ENCODE peak calls at places on chromosomes 13 and 19, in eight cellular contexts. U, X, Q, H, L, P, B and Y are unnamed samples. For H3K4me1, the result is how much of the 10 kb centered on the place peaks cover.

GRCh38 chr19:31262673-31263308 is 86.4 kb downstream of the TSHZ3 start:
- DNase-seq in X (no peak), U (no peak), L (no peak), H (no peak), Q (no peak), P (no peak), B (no peak), Y (no peak)

GRCh38 chr19:12689581-12690216 is 1.9 kb downstream of the GNG14 start:
- DNase-seq in H (no peak), Q (no peak), B (no peak), X (no peak), P (no peak), L (no peak), U (no peak), Y (no peak)

GRCh38 chr13:21069561-21070004 is 8.2 kb upstream of the LATS2 start:
- DNase-seq in H (no peak), L (no peak), X (no peak), B (no peak), Q (no peak), U (peak), P (no peak), Y (peak)

GRCh38 chr13:70390064-70390463 is 281.8 kb upstream of the KLHL1 start:
- DNase-seq in X (no peak), B (no peak), U (no peak), L (no peak), H (no peak), Q (no peak), P (no peak), Y (no peak)

GRCh38 chr13:48853381-48854102 is 122.2 kb upstream of the FNDC3A start:
- DNase-seq in L (no peak), B (no peak), H (no peak), P (no peak), X (no peak), Q (no peak), U (no peak), Y (no peak)

GRCh38 chr13:112643759-112644459 is 45.9 kb upstream of the ATP11A start:
- DNase-seq in X (peak), U (peak), Q (no peak), L (peak), B (peak), P (no peak), H (no peak), Y (no peak)

GRCh38 chr19:47275866-47276461 is 1.3 kb downstream of the INAFM1 start:
- DNase-seq in B (no peak), L (peak), U (no peak), X (no peak), Q (peak), P (no peak), H (no peak), Y (no peak)

GRCh38 chr19:39916851-39917396 is 17.5 kb downstream of the FCGBP start:
- DNase-seq in X (no peak), P (no peak), Q (no peak), B (no peak), U (no peak), H (no peak), L (no peak), Y (no peak)

GRCh38 chr13:51156666-51157065 is 45.6 kb upstream of the C13orf42 start:
- DNase-seq in P (no peak), B (no peak), L (no peak), X (no peak), Q (no peak), H (no peak), U (no peak), Y (no peak)

GRCh38 chr19:14127929-14128509 is 8.4 kb downstream of the ASF1B start:
- DNase-seq in B (no peak), P (no peak), U (no peak), L (no peak), H (no peak), Q (no peak), X (no peak), Y (no peak)

GRCh38 chr19:33392341-33393285 is 19.1 kb downstream of the CEBPG start:
- DNase-seq in B (peak), P (no peak), U (peak), Q (peak), X (peak), L (peak), H (peak), Y (no peak)

GRCh38 chr19:49677901-49678674 is 1.0 kb downstream of the PRMT1 start:
- DNase-seq in Q (peak), B (peak), H (peak), P (peak), L (peak), U (peak), X (peak), Y (no peak)

GRCh38 chr19:23802290-23802689 is 43.6 kb upstream of the ZNF681 start:
- DNase-seq in B (no peak), Q (no peak), X (no peak), H (no peak), U (no peak), P (no peak), L (no peak), Y (no peak)

GRCh38 chr19:47369923-47370625 is 21.0 kb downstream of the DHX34 start:
- DNase-seq in L (no peak), Q (no peak), U (no peak), B (no peak), X (no peak), P (no peak), H (no peak), Y (no peak)

GRCh38 chr19:13621413-13621812 is 115.1 kb upstream of the CACNA1A start:
- DNase-seq in B (peak), P (no peak), H (no peak), L (no peak), U (no peak), Q (no peak), X (no peak), Y (peak)

GRCh38 chr19:37362733-37363132 is 8.2 kb upstream of the ZNF527 start:
- DNase-seq in U (peak), H (peak), L (peak), B (no peak), P (no peak), Q (no peak), X (no peak), Y (no peak)

GRCh38 chr19:10852098-10852800 is 4.0 kb downstream of the C19orf38 start:
- DNase-seq in H (no peak), B (no peak), Q (no peak), P (no peak), X (no peak), U (peak), L (no peak), Y (peak)
- H3K27ac ChIP-seq in H (no peak), B (no peak), Q (no peak), P (no peak), X (no peak), U (no peak), L (no peak), Y (no peak)

DNA sequence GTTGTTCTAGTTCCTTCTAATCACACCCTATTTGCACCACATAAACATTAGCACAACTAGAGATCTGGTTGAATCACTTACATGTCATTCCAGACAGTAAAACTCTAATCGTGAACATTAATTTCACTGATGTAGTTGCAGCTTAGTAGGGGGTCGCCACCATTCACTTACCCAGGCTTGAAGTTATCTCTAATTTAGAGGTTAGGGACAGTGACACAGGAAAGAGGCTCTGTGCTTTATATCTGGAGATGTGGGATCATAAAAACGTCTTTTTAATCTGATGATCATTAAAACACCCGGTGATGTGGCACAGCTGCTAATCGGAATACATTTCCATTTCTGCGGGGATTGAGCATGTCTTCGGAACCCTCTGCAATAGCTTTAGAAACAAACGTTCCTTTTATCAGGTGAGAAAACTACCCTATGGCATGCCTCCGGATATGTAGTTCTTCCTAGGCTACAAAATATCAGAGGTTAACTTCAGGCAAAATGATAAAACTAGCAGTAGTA is 523.0 kb downstream of the MYO16 start:
- DNase-seq in L (no peak), B (no peak), H (no peak), X (no peak), U (no peak), P (no peak), Q (no peak), Y (no peak)
- H3K4me1 ChIP-seq in L (under half), B (under half), H (under half), X (under half), U (under half), P (under half), Q (under half), Y (half or more)

GRCh38 chr13:40779049-40779448 is 8.1 kb upstream of the MRPS31 start:
- DNase-seq in B (no peak), U (no peak), P (no peak), L (no peak), X (no peak), H (no peak), Q (no peak), Y (no peak)
- TF ChIP-seq CTCF in B (no peak), U (no peak), P (no peak), L (no peak), X (no peak), H (no peak), Q (no peak), Y (no peak)

DNA sequence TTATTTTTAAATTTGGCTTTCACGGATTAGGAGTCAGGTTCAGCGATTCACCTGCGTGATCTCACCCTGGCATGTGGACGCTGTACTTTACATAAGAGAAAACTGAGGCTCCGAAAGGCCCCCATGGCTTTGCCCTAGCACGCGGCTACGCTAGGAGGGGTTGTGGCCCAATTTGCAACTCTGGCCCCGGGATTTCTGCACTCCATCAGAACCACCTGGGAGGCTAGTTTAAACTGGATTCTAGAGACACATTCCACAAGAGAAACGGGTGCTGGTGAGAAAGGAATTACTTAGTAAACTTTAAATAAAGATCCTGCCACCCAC is 6.2 kb downstream of the BCL3 start:
- DNase-seq in H (no peak), L (peak), B (no peak), X (no peak), U (no peak), Q (no peak), P (no peak), Y (no peak)
- H3K27ac ChIP-seq in H (peak), L (peak), B (peak), X (peak), U (no peak), Q (peak), P (peak), Y (peak)

GRCh38 chr19:55644842-55645511 is 1.5 kb downstream of the ZNF581 start:
- DNase-seq in U (no peak), P (no peak), B (no peak), Q (no peak), X (no peak), H (no peak), L (no peak), Y (no peak)
- H3K4me1 ChIP-seq in U (half or more), P (half or more), B (under half), Q (under half), X (under half), H (under half), L (half or more), Y (under half)

GRCh38 chr19:51339313-51339686 is 2.6 kb downstream of the VSIG10L start:
- DNase-seq in U (no peak), Q (no peak), X (no peak), H (no peak), B (no peak), L (no peak), P (no peak), Y (no peak)

GRCh38 chr19:51338563-51339312 is 3.2 kb downstream of the VSIG10L start:
- DNase-seq in Q (peak), X (peak), B (peak), P (peak), H (peak), L (peak), U (peak), Y (peak)

GRCh38 chr19:51341066-51341465 is 873 bp downstream of the VSIG10L start:
- DNase-seq in Q (peak), X (no peak), P (no peak), B (no peak), H (no peak), L (no peak), U (no peak), Y (no peak)

GRCh38 chr19:51337861-51338562 is 3.9 kb downstream of the VSIG10L start:
- DNase-seq in L (no peak), B (no peak), X (no peak), U (no peak), P (no peak), H (no peak), Q (no peak), Y (no peak)

DNA sequence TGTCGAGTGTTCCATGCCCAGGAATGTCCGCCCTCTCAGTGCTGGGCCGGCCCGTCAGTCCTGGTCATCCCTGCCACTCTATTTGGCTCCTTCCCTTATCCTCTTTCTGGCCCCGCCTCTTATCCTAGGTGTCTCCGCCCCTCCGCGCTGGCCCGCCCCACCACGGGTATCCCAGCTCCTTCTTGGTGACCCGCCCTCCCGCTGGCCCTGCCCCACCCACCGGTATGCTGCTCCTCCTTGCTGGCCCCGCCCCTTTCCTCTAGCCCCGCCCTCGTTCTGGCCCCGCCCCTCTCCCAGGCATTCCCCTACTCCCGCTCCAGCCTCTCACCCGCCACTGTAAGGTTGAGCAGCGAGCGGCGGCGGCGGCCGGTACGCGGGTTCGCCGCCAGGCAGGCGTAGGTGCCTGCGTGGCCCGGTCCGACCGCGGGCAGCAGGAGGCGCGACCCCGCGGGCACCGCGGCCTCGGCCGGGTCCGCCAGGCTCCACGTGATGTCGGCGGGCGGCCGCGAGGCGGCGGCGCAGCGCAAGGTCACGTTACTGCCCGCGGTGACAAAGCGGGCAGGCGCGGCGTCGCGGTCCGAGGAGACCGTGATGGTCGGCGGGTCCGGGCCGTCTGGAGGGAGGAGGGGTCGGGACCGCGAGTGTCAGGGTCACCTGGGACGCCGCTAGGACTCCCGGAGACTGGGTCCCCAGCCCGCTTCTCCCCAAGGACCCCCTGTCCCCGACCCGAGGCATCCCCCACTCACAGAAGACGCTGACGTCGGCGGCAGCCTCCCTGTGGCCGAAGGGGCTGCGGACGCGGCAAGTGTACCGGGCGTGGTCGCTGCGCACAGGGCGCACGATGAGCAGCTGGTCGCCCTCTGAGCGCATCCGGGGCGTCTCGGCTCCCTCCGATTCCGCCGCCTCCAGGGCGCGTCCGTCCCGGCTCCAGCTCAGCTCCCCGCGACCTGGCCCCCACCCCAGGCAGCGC is 2.0 kb downstream of the VSIG10L start:
- DNase-seq in P (peak), H (peak), L (peak), X (peak), Q (peak), B (peak), U (peak), Y (peak)
- TF ChIP-seq CTCF in P (no peak), H (no peak), L (no peak), X (no peak), Q (no peak), B (peak), U (peak), Y (peak)

GRCh38 chr13:97327071-97327470 is 104.9 kb downstream of the MBNL2 start:
- DNase-seq in U (no peak), B (no peak), L (no peak), P (no peak), X (no peak), H (no peak), Q (no peak), Y (no peak)

GRCh38 chr13:97327521-97328221 is 105.5 kb downstream of the MBNL2 start:
- DNase-seq in Q (no peak), H (no peak), B (no peak), L (no peak), U (no peak), P (no peak), X (no peak), Y (peak)

GRCh38 chr13:97329331-97329730 is 104.6 kb upstream of the RAP2A start:
- DNase-seq in B (no peak), Q (no peak), P (no peak), X (no peak), U (no peak), L (no peak), H (no peak), Y (no peak)

GRCh38 chr13:97330448-97330847 is 103.5 kb upstream of the RAP2A start:
- DNase-seq in X (no peak), B (no peak), L (no peak), U (no peak), P (no peak), H (no peak), Q (no peak), Y (no peak)

GRCh38 chr13:97328222-97328790 is 105.7 kb upstream of the RAP2A start:
- DNase-seq in L (no peak), B (no peak), U (no peak), P (no peak), Q (peak), X (no peak), H (peak), Y (peak)
- H3K27ac ChIP-seq in L (no peak), B (peak), U (no peak), P (no peak), Q (no peak), X (no peak), H (peak), Y (no peak)

DNA sequence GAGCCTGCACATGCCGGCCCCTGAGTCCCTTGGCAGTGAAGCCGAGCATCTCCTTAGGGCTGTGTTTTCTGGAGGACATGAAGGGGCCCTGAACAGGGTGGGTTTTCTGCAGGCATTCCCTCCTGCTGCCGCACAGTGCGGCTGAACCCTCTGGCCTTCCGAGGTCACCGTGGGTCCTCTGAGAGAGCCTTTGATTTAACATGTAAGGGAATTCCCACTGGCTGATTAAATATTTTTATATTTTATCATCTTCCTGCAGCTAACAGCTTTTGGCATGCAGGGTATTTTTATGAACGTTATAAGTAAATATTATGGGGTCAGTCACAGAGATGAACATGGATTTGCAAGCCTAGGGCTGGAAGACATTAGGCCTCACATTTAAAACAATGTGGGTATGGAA is 220.1 kb downstream of the COG6 start:
- DNase-seq in B (no peak), L (no peak), Q (peak), X (no peak), U (no peak), P (no peak), H (no peak), Y (no peak)
- H3K4me1 ChIP-seq in B (under half), L (under half), Q (under half), X (under half), U (under half), P (under half), H (under half), Y (under half)

DNA sequence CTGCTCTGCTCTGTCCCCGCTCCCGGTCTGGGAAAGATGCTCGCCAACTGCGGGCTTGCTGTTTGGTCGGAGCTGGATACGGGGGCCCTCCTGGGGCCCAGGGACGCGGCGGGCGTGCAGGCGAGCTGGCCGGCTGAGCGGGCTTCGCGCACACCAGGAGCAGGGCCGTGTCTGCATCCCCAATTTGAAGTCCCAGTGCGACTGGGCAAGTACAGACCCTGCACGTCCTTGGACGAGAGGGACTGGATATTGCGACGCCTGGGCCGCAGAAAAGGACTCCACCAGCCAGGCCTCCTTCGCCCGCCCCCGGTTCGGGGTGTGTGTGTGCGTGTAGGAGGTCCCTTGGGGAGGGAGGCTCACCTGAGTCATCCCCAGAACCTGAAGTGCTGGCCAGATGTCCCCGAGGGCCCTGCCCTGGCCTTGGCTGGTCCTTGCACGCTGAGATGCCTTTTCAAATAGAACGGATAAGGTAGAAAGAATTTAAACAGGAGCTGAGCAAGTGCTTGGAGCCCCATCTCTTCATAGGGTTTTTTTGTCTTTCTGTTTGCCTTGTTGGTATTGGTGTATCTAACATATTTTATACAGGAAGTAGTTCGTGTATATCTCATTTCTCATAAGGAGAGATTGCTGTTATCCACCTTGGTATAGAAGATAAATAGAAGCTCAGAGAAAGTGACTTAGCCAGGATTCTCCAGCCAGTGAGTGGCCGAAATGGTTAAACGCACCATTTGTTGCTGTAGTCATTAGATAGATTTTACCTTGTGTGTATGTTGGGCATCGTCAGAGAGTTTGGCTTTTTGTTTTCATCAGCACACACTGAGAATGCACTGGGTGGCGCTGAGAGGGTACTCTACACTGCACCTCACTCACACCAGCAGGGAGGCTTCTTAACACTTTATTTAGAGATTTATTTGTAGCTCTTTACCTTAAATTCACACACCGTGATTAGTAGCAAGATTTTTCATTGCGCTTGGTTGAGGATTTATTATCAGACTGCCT is 1.1 kb downstream of the NAXD start:
- DNase-seq in L (peak), H (no peak), Q (peak), X (peak), P (peak), U (peak), B (peak), Y (no peak)
- TF ChIP-seq CTCF in L (no peak), H (peak), Q (no peak), X (no peak), P (no peak), U (peak), B (no peak), Y (no peak)